ENCODE peak calls at places on chromosome 10, in four cellular contexts. One of them, this sample, is unnamed.

GRCh38 chr10:69419096-69419760 is 2.5 kb upstream of the TACR2 start:
- DNase-seq in aorta: peak; percentile 64
- DNase-seq in right cardiac atrium: no peak
- DNase-seq in neural progenitor cell: no peak
- DNase-seq in this sample: no peak

GRCh38 chr10:94630017-94630688 is 53.4 kb upstream of the CYP2C18 start:
- DNase-seq in aorta: no peak
- DNase-seq in right cardiac atrium: no peak
- DNase-seq in neural progenitor cell: peak; percentile 48
- DNase-seq in this sample: no peak

GRCh38 chr10:17092986-17093803 is 36.4 kb downstream of the CUBN start:
- DNase-seq in aorta: no peak
- DNase-seq in right cardiac atrium: no peak
- DNase-seq in neural progenitor cell: no peak
- DNase-seq in this sample: peak; percentile 24

GRCh38 chr10:16674147-16674703 is 143.0 kb downstream of the RSU1 start:
- DNase-seq in aorta: no peak
- DNase-seq in right cardiac atrium: no peak
- DNase-seq in neural progenitor cell: no peak
- DNase-seq in this sample: no peak

GRCh38 chr10:5607594-5607993 is 58.8 kb downstream of the ASB13 start:
- DNase-seq in aorta: peak; percentile 45
- DNase-seq in right cardiac atrium: no peak
- DNase-seq in neural progenitor cell: no peak
- DNase-seq in this sample: no peak

GRCh38 chr10:103637855-103638561 is 144.5 kb downstream of the NEURL1 start:
- DNase-seq in aorta: peak; percentile 97
- DNase-seq in right cardiac atrium: peak; percentile 91
- DNase-seq in neural progenitor cell: peak; percentile 33
- DNase-seq in this sample: no peak

GRCh38 chr10:69318997-69319727 is 40.9 kb downstream of the HK1 start:
- DNase-seq in aorta: peak; percentile 97
- DNase-seq in right cardiac atrium: peak; percentile 93
- DNase-seq in neural progenitor cell: peak; percentile 66
- DNase-seq in this sample: peak; percentile 89

GRCh38 chr10:6445671-6446278 is 134.3 kb downstream of the PRKCQ start:
- DNase-seq in aorta: no peak
- DNase-seq in right cardiac atrium: peak; percentile 51
- DNase-seq in neural progenitor cell: peak; percentile 52
- DNase-seq in this sample: peak; percentile 45

GRCh38 chr10:58373446-58373834 is 11.8 kb upstream of the TFAM start:
- DNase-seq in aorta: no peak
- DNase-seq in right cardiac atrium: no peak
- DNase-seq in neural progenitor cell: no peak
- DNase-seq in this sample: no peak

GRCh38 chr10:58660577-58661255 is 148.0 kb downstream of the BICC1 start:
- DNase-seq in aorta: no peak
- DNase-seq in right cardiac atrium: no peak
- DNase-seq in neural progenitor cell: no peak
- DNase-seq in this sample: no peak

GRCh38 chr10:95788830-95789229 is 32.9 kb downstream of the ENTPD1 start:
- DNase-seq in aorta: no peak
- DNase-seq in right cardiac atrium: no peak
- DNase-seq in neural progenitor cell: no peak
- DNase-seq in this sample: no peak

GRCh38 chr10:89389254-89389653 is 3.2 kb upstream of the IFIT1 start:
- DNase-seq in aorta: no peak
- DNase-seq in right cardiac atrium: no peak
- DNase-seq in neural progenitor cell: peak; percentile 11
- DNase-seq in this sample: peak; percentile 13

GRCh38 chr10:60679388-60679987 is 98.8 kb upstream of the CDK1 start:
- DNase-seq in aorta: no peak
- DNase-seq in right cardiac atrium: no peak
- DNase-seq in neural progenitor cell: no peak
- DNase-seq in this sample: no peak

GRCh38 chr10:100725869-100726426 is 19.4 kb upstream of the PAX2 start:
- DNase-seq in aorta: peak; percentile 42
- DNase-seq in right cardiac atrium: no peak
- DNase-seq in neural progenitor cell: no peak
- DNase-seq in this sample: no peak

GRCh38 chr10:10855178-10855577 is 162.5 kb upstream of the CELF2 start:
- DNase-seq in aorta: no peak
- DNase-seq in right cardiac atrium: no peak
- DNase-seq in neural progenitor cell: no peak
- DNase-seq in this sample: no peak

GRCh38 chr10:70851597-70852475 is 36.1 kb downstream of the SGPL1 start:
- DNase-seq in aorta: no peak
- DNase-seq in right cardiac atrium: no peak
- DNase-seq in neural progenitor cell: no peak
- DNase-seq in this sample: no peak

GRCh38 chr10:50917486-50917885 is 32.1 kb upstream of the A1CF start:
- DNase-seq in aorta: no peak
- DNase-seq in right cardiac atrium: no peak
- DNase-seq in neural progenitor cell: no peak
- DNase-seq in this sample: no peak

DNA sequence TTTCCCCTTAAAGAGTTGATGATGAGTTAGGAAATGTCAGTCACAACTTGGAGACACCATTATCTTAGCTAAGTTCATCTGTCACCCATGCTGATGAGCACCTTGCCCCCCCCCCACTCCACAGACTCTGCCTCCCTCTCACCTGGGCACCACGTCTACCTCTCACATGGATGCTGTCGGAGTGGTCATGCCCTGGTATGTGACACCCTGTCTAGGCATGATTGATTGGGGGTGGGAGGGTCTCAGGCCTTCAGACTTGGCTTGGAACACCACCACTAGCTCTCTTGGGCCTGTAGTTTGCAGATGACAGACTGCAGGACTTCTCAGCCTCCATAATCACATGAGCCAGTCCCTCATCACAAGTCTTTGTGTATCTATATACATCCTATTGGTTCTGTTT is 78.0 kb downstream of the WDR37 start:
- DNase-seq in aorta: no peak
- DNase-seq in right cardiac atrium: no peak
- DNase-seq in neural progenitor cell: no peak
- DNase-seq in this sample: no peak
- H3K27ac ChIP-seq in aorta: no peak overlapping the region
- H3K27ac ChIP-seq in right cardiac atrium: no peak overlapping the region
- H3K27ac ChIP-seq in neural progenitor cell: no peak overlapping the region
- H3K27ac ChIP-seq in this sample: no peak overlapping the region

GRCh38 chr10:61992059-61992460 is 90.6 kb downstream of the ARID5B start:
- DNase-seq in aorta: no peak
- DNase-seq in right cardiac atrium: no peak
- DNase-seq in neural progenitor cell: no peak
- DNase-seq in this sample: peak; percentile 46
- H3K27ac ChIP-seq in aorta: peak overlapping the region; percentile 62
- H3K27ac ChIP-seq in right cardiac atrium: peak overlapping the region; percentile 30
- H3K27ac ChIP-seq in neural progenitor cell: no peak overlapping the region
- H3K27ac ChIP-seq in this sample: peak overlapping the region; percentile 60

GRCh38 chr10:87861034-87861433 is 2.3 kb downstream of the KLLN start:
- DNase-seq in aorta: no peak
- DNase-seq in right cardiac atrium: no peak
- DNase-seq in neural progenitor cell: no peak
- DNase-seq in this sample: no peak
- H3K27ac ChIP-seq in aorta: no peak overlapping the region
- H3K27ac ChIP-seq in right cardiac atrium: no peak overlapping the region
- H3K27ac ChIP-seq in neural progenitor cell: no peak overlapping the region
- H3K27ac ChIP-seq in this sample: peak overlapping the region; percentile 69

DNA sequence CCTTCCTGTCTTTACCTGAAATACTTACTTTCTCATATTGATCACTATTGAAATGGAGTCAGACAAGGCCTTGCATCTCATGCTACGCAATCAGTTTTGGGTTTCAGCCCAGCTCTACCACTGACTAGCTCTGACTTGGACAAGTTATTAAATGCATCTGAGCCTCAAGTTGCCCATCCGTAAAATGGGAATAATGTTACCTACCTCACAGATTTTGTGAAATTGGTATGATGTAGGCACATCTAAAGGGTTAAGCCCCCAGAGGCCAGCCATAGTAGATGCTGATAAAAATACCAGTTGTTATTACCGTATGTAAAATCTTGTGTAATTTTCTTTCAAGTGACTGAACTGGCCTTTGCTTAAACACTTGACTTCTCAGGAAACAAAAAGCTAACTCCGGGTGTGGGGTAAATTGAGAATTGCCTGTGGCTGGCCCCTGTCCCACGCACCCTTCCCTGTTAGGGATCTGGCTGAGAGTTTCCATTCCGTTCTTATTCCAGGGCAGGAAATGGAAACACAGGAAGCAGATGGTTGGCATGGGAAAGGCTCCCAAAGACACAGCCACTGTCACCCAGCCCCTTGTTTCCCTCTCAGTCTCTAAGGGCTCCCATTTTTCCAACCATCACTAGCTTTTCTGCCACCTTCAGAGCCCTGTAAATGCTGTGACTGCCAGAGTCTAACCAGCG is 7.6 kb downstream of the DUSP5 start:
- DNase-seq in aorta: no peak
- DNase-seq in right cardiac atrium: no peak
- DNase-seq in neural progenitor cell: no peak
- DNase-seq in this sample: no peak
- H3K27ac ChIP-seq in aorta: no peak overlapping the region
- H3K27ac ChIP-seq in right cardiac atrium: peak overlapping the region; percentile 43
- H3K27ac ChIP-seq in neural progenitor cell: no peak overlapping the region
- H3K27ac ChIP-seq in this sample: peak overlapping the region; percentile 79

DNA sequence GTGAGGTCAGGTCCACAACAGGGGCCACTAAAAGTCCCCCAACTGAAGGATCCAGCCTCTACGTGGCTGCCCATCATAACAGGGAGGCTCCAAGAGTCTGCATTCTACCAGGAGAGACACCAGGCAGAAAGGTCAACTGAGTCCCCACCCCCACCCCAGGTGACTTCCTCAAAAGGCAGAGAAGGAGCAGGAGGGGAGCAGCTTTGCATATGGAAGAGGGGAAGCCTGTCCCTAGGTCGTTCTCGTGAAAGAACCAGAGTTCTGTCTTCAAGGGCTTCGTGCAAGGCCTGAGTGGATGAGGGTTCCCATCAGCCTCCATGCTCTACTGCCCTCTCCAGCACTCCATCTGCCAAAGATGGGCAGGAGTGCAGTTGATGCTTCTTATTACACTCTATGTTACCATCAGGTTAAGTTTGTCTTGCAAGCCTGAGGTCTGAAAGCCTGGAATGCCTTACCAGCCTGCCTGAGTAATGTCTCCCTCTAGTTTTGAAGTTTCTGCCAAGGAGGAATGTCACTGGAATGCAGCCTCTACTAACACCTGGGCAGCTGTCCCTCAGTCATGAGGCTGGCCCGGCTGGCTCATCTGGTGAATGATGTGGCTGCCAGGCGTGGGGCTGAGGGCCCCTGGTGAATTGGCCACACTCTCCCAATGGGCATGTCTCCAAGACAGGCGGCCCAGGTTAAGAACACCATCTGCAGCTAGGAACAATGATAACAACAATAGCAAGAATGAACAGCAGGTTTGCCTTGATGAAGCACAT is 54.3 kb upstream of the SMNDC1 start:
- DNase-seq in aorta: no peak
- DNase-seq in right cardiac atrium: no peak
- DNase-seq in neural progenitor cell: no peak
- DNase-seq in this sample: no peak
- H3K27ac ChIP-seq in aorta: no peak overlapping the region
- H3K27ac ChIP-seq in right cardiac atrium: no peak overlapping the region
- H3K27ac ChIP-seq in neural progenitor cell: no peak overlapping the region
- H3K27ac ChIP-seq in this sample: no peak overlapping the region

GRCh38 chr10:122139226-122139625 is 131.9 kb upstream of the BTBD16 start:
- DNase-seq in aorta: no peak
- DNase-seq in right cardiac atrium: peak; percentile 53
- DNase-seq in neural progenitor cell: no peak
- DNase-seq in this sample: no peak
- H3K27ac ChIP-seq in aorta: peak overlapping the region; percentile 29
- H3K27ac ChIP-seq in right cardiac atrium: peak overlapping the region; percentile 52
- H3K27ac ChIP-seq in neural progenitor cell: no peak overlapping the region
- H3K27ac ChIP-seq in this sample: no peak overlapping the region